ENCODE peak calls at places on chromosomes 6 and 20, in four cellular contexts. T is mucosa of descending colon, E is tibial nerve, V is prostate gland. H is an unnamed sample.

GRCh38 chr6:149094934-149095341 is 222.6 kb upstream of the TAB2 start:
- DNase-seq in V (no peak), E (no peak), T (no peak), H (no peak)

GRCh38 chr6:4931530-4932505 is 72.0 kb downstream of the RPP40 start:
- DNase-seq in E (no peak), V (no peak), T (peak; percentile 74), H (no peak)

GRCh38 chr6:146598785-146599405 is at the start of gene ADGB:
- DNase-seq in E (no peak), V (no peak), T (peak; percentile 84), H (peak; percentile 71)

GRCh38 chr6:75993236-75994162 is 79.0 kb downstream of the IMPG1 start:
- DNase-seq in V (no peak), T (no peak), E (no peak), H (no peak)

GRCh38 chr6:49606696-49607390 is 29.8 kb downstream of the RHAG start:
- DNase-seq in T (peak; percentile 47), E (no peak), V (peak; percentile 52), H (peak; percentile 50)

GRCh38 chr6:26071135-26071534 is 16.1 kb upstream of the HFE start:
- DNase-seq in T (no peak), V (no peak), E (no peak), H (peak; percentile 34)

GRCh38 chr6:37696220-37696840 is 1.4 kb downstream of the MDGA1 start:
- DNase-seq in E (no peak), T (no peak), V (no peak), H (peak; percentile 38)

GRCh38 chr6:108526739-108527174 is 34.0 kb upstream of the FOXO3 start:
- DNase-seq in T (no peak), V (no peak), E (no peak), H (peak; percentile 22)

GRCh38 chr6:28597924-28598323 is 72.2 kb downstream of the GPX5 start:
- DNase-seq in V (no peak), E (no peak), T (no peak), H (peak; percentile 55)

GRCh38 chr20:6590891-6591679 is 176.4 kb upstream of the BMP2 start:
- DNase-seq in T (peak; percentile 54), E (no peak), V (peak; percentile 55), H (no peak)

GRCh38 chr6:40265615-40266014 is 321.5 kb downstream of the LRFN2 start:
- DNase-seq in T (no peak), V (no peak), E (no peak), H (no peak)

GRCh38 chr6:104940881-104941693 is 15.8 kb upstream of the LIN28B start:
- DNase-seq in T (peak; percentile 35), V (no peak), E (no peak), H (peak; percentile 71)

GRCh38 chr20:40739841-40740240 is 50.8 kb upstream of the MAFB start:
- DNase-seq in V (no peak), T (no peak), E (no peak), H (no peak)

GRCh38 chr6:166514196-166514595 is 72.3 kb downstream of the RAMACL start:
- DNase-seq in V (no peak), T (no peak), E (no peak), H (no peak)

GRCh38 chr6:85464722-85465150 is 14.9 kb downstream of the NT5E start:
- DNase-seq in V (no peak), E (no peak), T (no peak), H (no peak)

GRCh38 chr6:45915776-45916348 is 99.8 kb downstream of the CLIC5 start:
- DNase-seq in V (no peak), E (no peak), T (no peak), H (no peak)

GRCh38 chr6:12420626-12421025 is 130.5 kb downstream of the EDN1 start:
- DNase-seq in E (no peak), V (no peak), T (no peak), H (no peak)

GRCh38 chr20:58025233-58025632 is 203.2 kb downstream of the ANKRD60 start:
- DNase-seq in V (no peak), T (no peak), E (no peak), H (no peak)

GRCh38 chr6:43740961-43741764 is 28.8 kb upstream of the VEGFA start:
- DNase-seq in E (no peak), V (no peak), T (no peak), H (no peak)

GRCh38 chr20:26208296-26209091 is 511.8 kb upstream of the ZNF337 start:
- DNase-seq in E (no peak), V (no peak), T (no peak), H (peak; percentile 16)

GRCh38 chr20:475463-476357 is 13.4 kb upstream of the TBC1D20 start:
- DNase-seq in E (no peak), T (peak; percentile 29), V (no peak), H (no peak)

GRCh38 chr20:479487-479886 is 17.2 kb upstream of the TBC1D20 start:
- DNase-seq in V (no peak), E (no peak), T (no peak), H (no peak)

GRCh38 chr20:478949-479429 is 16.7 kb upstream of the TBC1D20 start:
- DNase-seq in V (peak; percentile 39), T (peak; percentile 77), E (peak; percentile 63), H (peak; percentile 29)

GRCh38 chr20:480044-480443 is 17.7 kb upstream of the TBC1D20 start:
- DNase-seq in T (no peak), E (no peak), V (no peak), H (no peak)

DNA sequence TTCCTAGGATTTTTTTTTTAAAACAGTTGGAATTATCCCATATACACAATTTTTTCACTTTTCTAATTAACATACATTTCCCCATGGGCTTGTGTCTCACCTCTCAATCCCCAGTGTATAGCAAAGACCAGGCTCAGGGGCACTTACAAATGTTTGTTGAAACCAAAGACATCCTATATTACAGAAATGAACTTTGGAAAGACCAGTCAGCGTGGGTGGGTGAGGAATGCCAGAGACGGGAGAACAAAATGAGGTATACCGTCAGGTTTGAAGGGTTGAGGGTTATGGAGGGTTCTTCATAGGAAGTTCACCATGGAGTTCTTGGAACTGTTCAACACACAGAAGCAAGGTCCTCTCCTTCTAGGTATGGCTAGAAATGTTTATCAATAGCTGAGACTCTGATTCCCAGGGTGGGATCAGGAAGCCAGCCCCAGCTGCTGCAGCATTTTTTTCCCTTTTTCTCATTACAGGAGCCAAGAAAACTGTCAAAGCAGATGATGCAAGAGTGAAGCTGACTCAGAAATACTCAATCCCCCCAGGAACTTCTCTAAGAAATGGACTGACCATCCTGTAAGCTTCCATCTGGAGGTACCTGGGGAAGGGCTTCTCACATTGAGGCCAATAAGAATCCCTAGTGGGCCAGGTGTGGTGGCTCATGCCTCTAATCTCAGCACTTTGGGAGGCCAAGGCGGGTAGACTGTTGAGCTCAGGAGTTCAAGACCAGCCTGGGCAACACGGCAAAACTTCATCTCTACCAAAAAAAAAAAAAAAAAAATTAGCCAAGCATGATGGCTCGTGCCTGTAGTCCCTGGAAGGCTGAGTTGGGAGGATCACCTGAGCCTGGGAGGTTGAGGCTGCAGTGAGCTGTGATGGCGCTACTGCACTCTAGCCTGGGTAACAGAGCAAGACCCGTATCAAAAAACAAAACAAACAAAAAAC is 15.9 kb upstream of the TBC1D20 start:
- DNase-seq in V (no peak), T (no peak), E (no peak), H (no peak)
- H3K36me3 ChIP-seq in V (no peaks in the 10 kb centered on the region), T (peaks cover 4% of the 10 kb centered on the region), E (no peaks in the 10 kb centered on the region), H (no peaks in the 10 kb centered on the region)

GRCh38 chr6:90516074-90516660 is 70.7 kb downstream of the MAP3K7 start:
- DNase-seq in E (no peak), T (no peak), V (no peak), H (no peak)
- H3K36me3 ChIP-seq in E (no peaks in the 10 kb centered on the region), T (no peaks in the 10 kb centered on the region), V (no peaks in the 10 kb centered on the region), H (no peaks in the 10 kb centered on the region)

DNA sequence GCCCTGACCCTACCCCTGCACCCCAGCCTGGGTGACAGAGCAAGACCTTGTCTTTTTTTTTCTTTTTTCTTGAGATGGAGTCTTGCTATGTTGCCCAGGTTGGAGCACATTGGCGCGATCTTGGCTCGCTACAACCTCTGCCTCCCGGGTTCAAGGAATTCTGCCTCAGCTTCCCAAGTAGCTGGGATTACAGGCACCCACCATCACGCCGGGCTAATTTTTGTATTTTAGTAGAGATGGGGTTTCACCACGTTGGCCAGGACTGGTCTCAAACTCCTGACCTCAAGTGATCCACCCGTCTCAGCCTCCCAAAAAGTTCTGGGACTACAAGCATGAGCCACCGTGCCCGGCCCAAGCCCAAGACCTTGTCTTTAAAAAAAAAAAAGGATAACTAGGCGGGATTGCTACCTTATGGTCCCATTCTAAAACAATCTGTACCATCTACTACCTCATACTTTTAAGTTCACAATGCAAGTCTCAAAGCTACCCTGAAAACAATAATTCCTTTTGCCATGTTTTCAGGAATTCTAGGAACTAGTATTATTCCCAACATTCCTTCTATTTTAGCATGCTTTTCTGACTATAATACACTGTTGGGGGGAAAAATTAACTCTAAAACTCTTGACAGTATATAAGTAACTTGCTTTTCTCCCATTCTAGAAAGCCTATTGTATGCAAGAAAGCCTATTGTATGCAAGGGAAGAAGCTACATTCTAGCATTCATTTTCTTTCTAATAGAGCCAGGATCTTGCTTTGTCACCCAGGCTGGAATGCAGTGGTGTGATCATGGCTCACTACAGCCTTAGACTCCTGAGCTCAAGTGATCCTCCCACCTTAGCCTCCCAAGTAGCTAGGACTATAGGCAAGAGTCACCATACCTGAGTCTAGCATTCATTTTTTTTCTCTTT is 6.6 kb downstream of the TUBB start:
- DNase-seq in T (no peak), E (no peak), V (no peak), H (no peak)
- H3K36me3 ChIP-seq in T (peaks cover 4% of the 10 kb centered on the region), E (no peaks in the 10 kb centered on the region), V (peaks cover 10% of the 10 kb centered on the region), H (no peaks in the 10 kb centered on the region)

DNA sequence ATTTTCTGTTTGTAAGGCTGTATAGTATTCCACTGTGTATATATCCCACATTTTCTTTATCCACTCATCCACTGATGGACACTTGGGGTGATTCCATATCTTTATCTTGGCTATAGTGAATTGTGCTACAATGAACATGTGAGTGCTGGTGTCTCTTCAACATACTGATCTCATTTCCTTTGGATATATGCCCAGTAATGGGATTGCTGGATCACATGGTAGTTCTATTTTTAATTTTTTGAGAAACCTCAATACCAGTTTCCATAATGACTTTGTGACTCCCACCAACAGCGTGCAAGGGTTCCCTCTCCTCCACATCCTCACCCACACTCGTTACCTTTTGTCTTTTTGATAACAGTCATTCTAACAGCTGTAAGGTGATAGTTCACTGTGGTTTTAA is 166.0 kb downstream of the ARHGAP18 start:
- DNase-seq in T (no peak), E (no peak), V (no peak), H (no peak)
- H3K36me3 ChIP-seq in T (no peaks in the 10 kb centered on the region), E (no peaks in the 10 kb centered on the region), V (no peaks in the 10 kb centered on the region), H (no peaks in the 10 kb centered on the region)

GRCh38 chr6:23280445-23280844 is 711.1 kb downstream of the HDGFL1 start:
- DNase-seq in E (no peak), V (no peak), T (no peak), H (no peak)
- H3K36me3 ChIP-seq in E (no peaks in the 10 kb centered on the region), V (no peaks in the 10 kb centered on the region), T (no peaks in the 10 kb centered on the region), H (no peaks in the 10 kb centered on the region)

DNA sequence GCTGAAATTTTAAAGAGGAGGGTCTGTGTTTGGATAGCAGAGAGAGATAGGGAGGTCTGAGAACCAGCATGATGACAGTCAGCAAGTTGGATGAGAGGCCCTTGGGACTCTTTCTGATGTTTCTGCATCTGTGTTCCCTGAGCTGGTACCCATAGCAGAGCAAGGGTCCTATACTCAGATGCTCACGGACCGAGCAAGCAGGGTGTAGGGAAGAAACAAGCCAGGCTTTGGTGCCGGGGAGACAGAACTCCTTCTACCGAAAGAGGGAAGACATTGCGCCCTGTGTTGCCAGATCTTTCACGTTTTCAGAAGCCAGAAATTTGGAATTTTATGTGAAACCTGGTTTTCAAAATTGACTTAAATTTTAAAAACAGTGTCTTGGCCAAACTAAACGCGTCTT is 34.6 kb downstream of the NEDD9 start:
- DNase-seq in V (no peak), E (no peak), T (no peak), H (no peak)
- H3K36me3 ChIP-seq in V (no peaks in the 10 kb centered on the region), E (no peaks in the 10 kb centered on the region), T (no peaks in the 10 kb centered on the region), H (no peaks in the 10 kb centered on the region)

H was measured in testis.